ENCODE peak calls at places on chromosomes 11 and 22, in nine cellular contexts. B is NCI-H1092; C is upper lobe of right lung; H is NCI-H1436; P is CD4-positive, CD25-positive, alpha-beta regulatory T cell; D is stimulated activated CD8-positive, alpha-beta memory T cell treated with anti-CD3 and anti-CD28 coated beads, Interleukin-15, amount 100 ng/mL, for 1 hour; S is CD8-positive, alpha-beta T cell; A is Calu3; N is kidney glomerular epithelial cell. V is an unnamed sample.

GRCh38 chr11:36161572-36161971 is 127.7 kb downstream of the COMMD9 start:
- DNase-seq in B (no peak), C (no peak), H (no peak), P (no peak), D (no peak), S (no peak), A (no peak), N (no peak), V (no peak)

GRCh38 chr11:69413993-69414392 is 67.5 kb upstream of the LINC01488 start:
- DNase-seq in B (no peak), C (no peak), H (no peak), P (no peak), D (no peak), S (no peak), A (no peak), N (no peak), V (no peak)

GRCh38 chr11:64028398-64029115 is 7.2 kb upstream of the FLRT1 start:
- DNase-seq in B (peak), C (no peak), H (peak), P (no peak), D (no peak), S (no peak), A (no peak), N (no peak), V (peak)

GRCh38 chr11:111833524-111833923 is 37.9 kb downstream of the ALG9 start:
- DNase-seq in B (no peak), C (no peak), H (no peak), P (no peak), D (no peak), S (no peak), A (no peak), N (no peak), V (no peak)

GRCh38 chr22:38941488-38941987 is 15.9 kb upstream of the APOBEC3A start:
- DNase-seq in B (no peak), C (peak), H (no peak), P (peak), D (no peak), S (no peak), A (no peak), N (no peak), V (no peak)

GRCh38 chr11:87878373-87878779 is 296.9 kb downstream of the RAB38 start:
- DNase-seq in B (no peak), C (no peak), H (no peak), P (peak), D (no peak), S (no peak), A (peak), N (peak), V (no peak)

GRCh38 chr11:123238297-123238696 is 43.2 kb upstream of the CLMP start:
- DNase-seq in B (no peak), C (no peak), H (no peak), P (no peak), D (no peak), S (no peak), A (no peak), N (no peak), V (no peak)

GRCh38 chr22:49303781-49304461 is 523.8 kb downstream of the BRD1 start:
- DNase-seq in B (no peak), C (peak), H (no peak), P (no peak), D (no peak), S (no peak), A (no peak), N (no peak), V (no peak)

GRCh38 chr11:60332923-60333322 is 5.9 kb downstream of the MS4A6E start:
- DNase-seq in B (no peak), C (no peak), H (no peak), P (no peak), D (no peak), S (no peak), A (no peak), N (no peak), V (no peak)

GRCh38 chr11:75673977-75674582 is 5.2 kb upstream of the MAP6 start:
- DNase-seq in B (no peak), C (no peak), H (no peak), P (peak), D (no peak), S (no peak), A (no peak), N (no peak), V (no peak)

GRCh38 chr22:29617922-29618629 is 14.6 kb downstream of the NF2 start:
- DNase-seq in B (no peak), C (no peak), H (no peak), P (peak), D (no peak), S (no peak), A (peak), N (peak), V (peak)

GRCh38 chr22:37331034-37331428 is 48.7 kb downstream of the CYTH4 start:
- DNase-seq in B (peak), C (no peak), H (peak), P (no peak), D (no peak), S (no peak), A (peak), N (no peak), V (no peak)

GRCh38 chr22:37566329-37566837 is 6.1 kb downstream of the CDC42EP1 start:
- DNase-seq in B (no peak), C (peak), H (no peak), P (peak), D (peak), S (peak), A (no peak), N (no peak), V (no peak)

GRCh38 chr22:50502628-50503474 is 4.7 kb downstream of the LMF2 start:
- DNase-seq in B (no peak), C (no peak), H (no peak), P (no peak), D (no peak), S (no peak), A (no peak), N (no peak), V (no peak)

GRCh38 chr11:48025293-48025982 is 45.1 kb downstream of the PTPRJ start:
- DNase-seq in B (no peak), C (no peak), H (no peak), P (no peak), D (no peak), S (no peak), A (no peak), N (no peak), V (no peak)

GRCh38 chr11:60498399-60498798 is 5.8 kb downstream of the MS4A12 start:
- DNase-seq in B (no peak), C (no peak), H (no peak), P (no peak), D (no peak), S (no peak), A (no peak), N (no peak), V (no peak)